ENCODE peak calls at places on chromosomes 1 and 21, in seven cellular contexts. One of them, this sample, is unnamed.

GRCh38 chr1:156383023-156383422 is 14.0 kb downstream of the RHBG start:
- DNase-seq in lower leg skin: no peak
- DNase-seq in astrocyte of the spinal cord: peak; percentile 34
- DNase-seq in fibroblast of pulmonary artery: peak; percentile 62
- DNase-seq in heart right ventricle: peak; percentile 55
- DNase-seq in WERI-Rb-1: peak; percentile 95
- DNase-seq in glutamatergic neuron: peak; percentile 87
- DNase-seq in this sample: peak; percentile 47

GRCh38 chr1:31181515-31182343 is 58.0 kb downstream of the NKAIN1 start:
- DNase-seq in lower leg skin: peak; percentile 19
- DNase-seq in fibroblast of pulmonary artery: peak; percentile 51
- DNase-seq in astrocyte of the spinal cord: no peak
- DNase-seq in glutamatergic neuron: peak; percentile 77
- DNase-seq in heart right ventricle: peak; percentile 58
- DNase-seq in WERI-Rb-1: no peak
- DNase-seq in this sample: no peak

GRCh38 chr1:162677607-162678371 is 45.5 kb downstream of the DDR2 start:
- DNase-seq in lower leg skin: no peak
- DNase-seq in glutamatergic neuron: no peak
- DNase-seq in heart right ventricle: no peak
- DNase-seq in astrocyte of the spinal cord: no peak
- DNase-seq in fibroblast of pulmonary artery: no peak
- DNase-seq in WERI-Rb-1: no peak
- DNase-seq in this sample: no peak

GRCh38 chr1:231836227-231836893 is 209.8 kb downstream of the DISC1 start:
- DNase-seq in lower leg skin: no peak
- DNase-seq in astrocyte of the spinal cord: no peak
- DNase-seq in glutamatergic neuron: no peak
- DNase-seq in fibroblast of pulmonary artery: no peak
- DNase-seq in heart right ventricle: no peak
- DNase-seq in WERI-Rb-1: no peak
- DNase-seq in this sample: no peak

GRCh38 chr1:52603680-52604501 is 1.7 kb downstream of the GPX7 start:
- DNase-seq in astrocyte of the spinal cord: no peak
- DNase-seq in fibroblast of pulmonary artery: no peak
- DNase-seq in WERI-Rb-1: no peak
- DNase-seq in lower leg skin: no peak
- DNase-seq in heart right ventricle: no peak
- DNase-seq in glutamatergic neuron: no peak
- DNase-seq in this sample: no peak

GRCh38 chr21:26423506-26423905 is 149.6 kb downstream of the CYYR1 start:
- DNase-seq in astrocyte of the spinal cord: no peak
- DNase-seq in heart right ventricle: no peak
- DNase-seq in fibroblast of pulmonary artery: no peak
- DNase-seq in glutamatergic neuron: no peak
- DNase-seq in lower leg skin: no peak
- DNase-seq in WERI-Rb-1: no peak
- DNase-seq in this sample: no peak

GRCh38 chr1:9263276-9263855 is 28.8 kb downstream of the H6PD start:
- DNase-seq in WERI-Rb-1: no peak
- DNase-seq in glutamatergic neuron: no peak
- DNase-seq in heart right ventricle: no peak
- DNase-seq in astrocyte of the spinal cord: no peak
- DNase-seq in fibroblast of pulmonary artery: no peak
- DNase-seq in lower leg skin: no peak
- DNase-seq in this sample: no peak

GRCh38 chr1:194658090-194658439 is 1471.7 kb upstream of the B3GALT2 start:
- DNase-seq in astrocyte of the spinal cord: peak; percentile 78
- DNase-seq in glutamatergic neuron: no peak
- DNase-seq in heart right ventricle: no peak
- DNase-seq in WERI-Rb-1: no peak
- DNase-seq in lower leg skin: no peak
- DNase-seq in fibroblast of pulmonary artery: peak; percentile 10
- DNase-seq in this sample: no peak

GRCh38 chr21:15850645-15851044 is 120.9 kb downstream of the USP25 start:
- DNase-seq in fibroblast of pulmonary artery: peak; percentile 73
- DNase-seq in glutamatergic neuron: no peak
- DNase-seq in astrocyte of the spinal cord: peak; percentile 65
- DNase-seq in WERI-Rb-1: no peak
- DNase-seq in heart right ventricle: no peak
- DNase-seq in lower leg skin: no peak
- DNase-seq in this sample: no peak

GRCh38 chr1:3533051-3534048 is 78.0 kb downstream of the MEGF6 start:
- DNase-seq in lower leg skin: no peak
- DNase-seq in fibroblast of pulmonary artery: no peak
- DNase-seq in glutamatergic neuron: peak; percentile 60
- DNase-seq in astrocyte of the spinal cord: no peak
- DNase-seq in heart right ventricle: no peak
- DNase-seq in WERI-Rb-1: peak; percentile 38
- DNase-seq in this sample: no peak

GRCh38 chr1:63548303-63548702 is 25.0 kb downstream of the EFCAB7 start:
- DNase-seq in fibroblast of pulmonary artery: no peak
- DNase-seq in astrocyte of the spinal cord: no peak
- DNase-seq in glutamatergic neuron: no peak
- DNase-seq in lower leg skin: no peak
- DNase-seq in heart right ventricle: no peak
- DNase-seq in WERI-Rb-1: no peak
- DNase-seq in this sample: no peak

DNA sequence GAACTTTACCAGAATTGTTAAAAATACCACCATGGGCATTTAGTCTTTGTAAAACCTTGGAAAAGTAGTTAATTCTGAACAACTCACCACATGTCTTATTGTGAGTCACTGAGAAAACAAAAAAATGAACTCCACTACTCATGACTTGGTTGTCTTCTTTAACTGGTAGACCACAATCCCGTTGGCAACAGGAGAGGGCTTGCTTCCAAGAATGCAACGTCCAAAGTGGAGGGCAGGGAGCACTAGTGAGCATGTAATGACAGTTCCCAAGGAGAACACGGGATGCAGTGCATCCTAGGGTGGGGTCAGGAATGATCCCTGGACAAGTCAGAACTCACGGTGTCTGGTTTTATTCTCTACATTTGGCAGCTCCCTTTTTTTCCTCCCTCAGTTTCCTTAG is 15.2 kb upstream of the HMCN1 start:
- DNase-seq in glutamatergic neuron: peak; percentile 22
- DNase-seq in fibroblast of pulmonary artery: peak; percentile 80
- DNase-seq in astrocyte of the spinal cord: peak; percentile 96
- DNase-seq in heart right ventricle: no peak
- DNase-seq in lower leg skin: peak; percentile 51
- DNase-seq in WERI-Rb-1: peak; percentile 12
- DNase-seq in this sample: no peak
- TF ChIP-seq CTCF in glutamatergic neuron: no peak
- TF ChIP-seq CTCF in fibroblast of pulmonary artery: peak; percentile 36
- TF ChIP-seq CTCF in astrocyte of the spinal cord: peak; percentile 52
- TF ChIP-seq CTCF in heart right ventricle: peak; percentile 10
- TF ChIP-seq CTCF in lower leg skin: no peak
- TF ChIP-seq CTCF in WERI-Rb-1: peak; percentile 43
- TF ChIP-seq CTCF in this sample: no peak

GRCh38 chr1:25724986-25725385 is 75.0 kb upstream of the SELENON start:
- DNase-seq in fibroblast of pulmonary artery: no peak
- DNase-seq in astrocyte of the spinal cord: no peak
- DNase-seq in lower leg skin: no peak
- DNase-seq in glutamatergic neuron: no peak
- DNase-seq in heart right ventricle: no peak
- DNase-seq in WERI-Rb-1: no peak
- DNase-seq in this sample: no peak

GRCh38 chr1:25723250-25723880 is 76.6 kb upstream of the SELENON start:
- DNase-seq in fibroblast of pulmonary artery: no peak
- DNase-seq in glutamatergic neuron: no peak
- DNase-seq in lower leg skin: no peak
- DNase-seq in WERI-Rb-1: no peak
- DNase-seq in astrocyte of the spinal cord: no peak
- DNase-seq in heart right ventricle: no peak
- DNase-seq in this sample: no peak

GRCh38 chr1:25727026-25727818 is 72.8 kb upstream of the SELENON start:
- DNase-seq in astrocyte of the spinal cord: no peak
- DNase-seq in glutamatergic neuron: no peak
- DNase-seq in WERI-Rb-1: no peak
- DNase-seq in fibroblast of pulmonary artery: no peak
- DNase-seq in lower leg skin: no peak
- DNase-seq in heart right ventricle: no peak
- DNase-seq in this sample: no peak

GRCh38 chr1:25724201-25724600 is 75.8 kb upstream of the SELENON start:
- DNase-seq in astrocyte of the spinal cord: no peak
- DNase-seq in lower leg skin: peak; percentile 76
- DNase-seq in heart right ventricle: no peak
- DNase-seq in WERI-Rb-1: no peak
- DNase-seq in fibroblast of pulmonary artery: no peak
- DNase-seq in glutamatergic neuron: no peak
- DNase-seq in this sample: no peak

DNA sequence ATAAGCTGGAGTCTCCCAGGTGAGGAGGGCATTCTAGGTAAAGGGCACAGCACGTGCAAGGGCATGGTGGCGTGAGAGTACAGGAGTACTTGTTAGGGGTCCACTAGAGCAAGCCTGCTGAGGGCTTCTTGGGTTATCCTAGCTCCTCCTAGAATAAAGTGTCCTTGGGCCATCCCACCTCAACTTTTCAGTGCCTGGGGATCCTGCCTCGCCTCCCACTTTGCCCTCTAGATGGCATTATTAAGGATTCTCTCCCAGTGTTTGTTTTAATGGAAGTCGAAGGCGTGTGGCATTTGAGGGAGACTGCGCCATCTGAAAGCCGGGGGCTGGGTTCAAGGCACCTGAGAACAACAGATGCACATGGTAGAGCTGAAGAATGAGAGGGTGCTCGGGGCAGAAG is 74.5 kb upstream of the SELENON start:
- DNase-seq in glutamatergic neuron: no peak
- DNase-seq in WERI-Rb-1: no peak
- DNase-seq in lower leg skin: no peak
- DNase-seq in astrocyte of the spinal cord: no peak
- DNase-seq in heart right ventricle: no peak
- DNase-seq in fibroblast of pulmonary artery: no peak
- DNase-seq in this sample: no peak
- TF ChIP-seq CTCF in glutamatergic neuron: no peak
- TF ChIP-seq CTCF in WERI-Rb-1: no peak
- TF ChIP-seq CTCF in lower leg skin: no peak
- TF ChIP-seq CTCF in astrocyte of the spinal cord: peak; percentile 7
- TF ChIP-seq CTCF in heart right ventricle: no peak
- TF ChIP-seq CTCF in fibroblast of pulmonary artery: no peak
- TF ChIP-seq CTCF in this sample: no peak

DNA sequence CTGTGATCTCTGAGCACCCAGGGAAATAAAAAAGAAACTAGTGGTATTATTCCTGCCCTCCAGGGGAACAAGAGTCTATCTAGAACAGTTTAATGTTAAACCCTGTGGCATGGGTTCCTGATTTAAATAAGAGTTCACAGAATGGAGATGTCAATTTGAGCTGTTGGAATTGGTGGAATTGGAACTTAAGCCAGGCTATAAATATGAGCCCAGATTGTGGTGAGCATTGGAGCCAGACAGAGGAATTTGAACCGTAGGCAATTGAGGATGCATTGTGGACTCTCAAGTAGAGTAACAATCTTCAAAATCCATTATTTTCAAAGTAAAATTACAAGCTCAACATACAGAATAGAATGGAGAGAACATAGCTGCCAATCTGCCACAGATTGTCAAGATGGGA is 98.2 kb downstream of the NEK7 start:
- DNase-seq in fibroblast of pulmonary artery: no peak
- DNase-seq in lower leg skin: no peak
- DNase-seq in heart right ventricle: no peak
- DNase-seq in astrocyte of the spinal cord: no peak
- DNase-seq in WERI-Rb-1: no peak
- DNase-seq in glutamatergic neuron: no peak
- DNase-seq in this sample: no peak
- TF ChIP-seq CTCF in fibroblast of pulmonary artery: no peak
- TF ChIP-seq CTCF in lower leg skin: no peak
- TF ChIP-seq CTCF in heart right ventricle: no peak
- TF ChIP-seq CTCF in astrocyte of the spinal cord: no peak
- TF ChIP-seq CTCF in WERI-Rb-1: no peak
- TF ChIP-seq CTCF in glutamatergic neuron: no peak
- TF ChIP-seq CTCF in this sample: no peak

GRCh38 chr1:46179138-46180081 is 3.1 kb upstream of the P3R3URF start:
- DNase-seq in WERI-Rb-1: peak; percentile 85
- DNase-seq in astrocyte of the spinal cord: peak; percentile 86
- DNase-seq in lower leg skin: peak; percentile 85
- DNase-seq in fibroblast of pulmonary artery: peak; percentile 89
- DNase-seq in heart right ventricle: peak; percentile 59
- DNase-seq in glutamatergic neuron: peak; percentile 80
- DNase-seq in this sample: peak; percentile 61

GRCh38 chr1:46176211-46176865 is at the start of gene P3R3URF:
- DNase-seq in heart right ventricle: no peak
- DNase-seq in fibroblast of pulmonary artery: no peak
- DNase-seq in WERI-Rb-1: no peak
- DNase-seq in astrocyte of the spinal cord: no peak
- DNase-seq in glutamatergic neuron: no peak
- DNase-seq in lower leg skin: no peak
- DNase-seq in this sample: no peak

GRCh38 chr1:46181343-46182260 is 5.3 kb upstream of the P3R3URF start:
- DNase-seq in WERI-Rb-1: no peak
- DNase-seq in heart right ventricle: no peak
- DNase-seq in glutamatergic neuron: no peak
- DNase-seq in astrocyte of the spinal cord: peak; percentile 49
- DNase-seq in lower leg skin: no peak
- DNase-seq in fibroblast of pulmonary artery: peak; percentile 31
- DNase-seq in this sample: no peak

GRCh38 chr1:46183119-46183842 is 7.0 kb upstream of the P3R3URF start:
- DNase-seq in heart right ventricle: no peak
- DNase-seq in glutamatergic neuron: no peak
- DNase-seq in fibroblast of pulmonary artery: peak; percentile 83
- DNase-seq in astrocyte of the spinal cord: peak; percentile 93
- DNase-seq in lower leg skin: peak; percentile 70
- DNase-seq in WERI-Rb-1: peak; percentile 32
- DNase-seq in this sample: no peak

GRCh38 chr1:46180082-46180616 is 3.9 kb upstream of the P3R3URF start:
- DNase-seq in fibroblast of pulmonary artery: no peak
- DNase-seq in astrocyte of the spinal cord: peak; percentile 11
- DNase-seq in WERI-Rb-1: peak; percentile 90
- DNase-seq in lower leg skin: no peak
- DNase-seq in glutamatergic neuron: peak; percentile 80
- DNase-seq in heart right ventricle: no peak
- DNase-seq in this sample: no peak
- TF ChIP-seq CTCF in fibroblast of pulmonary artery: no peak
- TF ChIP-seq CTCF in astrocyte of the spinal cord: no peak
- TF ChIP-seq CTCF in WERI-Rb-1: peak; percentile 81
- TF ChIP-seq CTCF in lower leg skin: no peak
- TF ChIP-seq CTCF in glutamatergic neuron: no peak
- TF ChIP-seq CTCF in heart right ventricle: no peak
- TF ChIP-seq CTCF in this sample: no peak

DNA sequence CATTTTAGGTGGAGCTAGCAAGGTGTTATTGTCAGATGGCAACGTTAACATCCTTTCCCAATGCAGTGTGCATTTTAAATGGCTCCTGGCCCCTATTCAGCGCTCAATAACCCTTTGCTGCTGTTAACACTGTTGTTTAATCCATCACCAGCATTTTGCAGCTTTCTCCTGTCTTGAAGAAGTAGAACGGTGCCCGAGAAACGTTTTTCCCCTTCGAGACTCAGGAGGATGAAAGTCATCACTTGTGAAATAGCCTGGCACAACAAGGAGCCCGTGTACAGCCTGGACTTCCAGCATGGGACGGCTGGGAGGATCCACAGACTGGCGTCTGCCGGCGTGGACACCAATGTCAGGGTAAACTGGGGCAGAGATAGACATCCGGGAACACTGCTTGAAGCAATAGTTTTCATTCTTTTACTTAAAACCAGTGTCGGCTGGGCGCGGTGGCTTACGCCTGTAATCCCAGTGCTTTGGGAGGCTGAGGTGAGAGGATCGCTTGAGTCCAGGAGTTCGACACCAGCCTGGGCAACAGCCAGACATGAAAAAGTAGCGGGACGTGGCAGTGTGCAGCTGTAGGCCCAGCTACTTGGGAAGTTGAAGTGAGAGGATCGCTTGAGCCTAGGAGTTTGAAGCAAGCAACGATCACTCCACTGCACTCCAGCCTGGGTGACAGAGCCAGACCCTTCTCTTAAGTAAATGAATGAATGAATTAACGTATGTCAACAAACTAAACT is 884 bp downstream of the CHAF1B start:
- DNase-seq in astrocyte of the spinal cord: no peak
- DNase-seq in lower leg skin: no peak
- DNase-seq in fibroblast of pulmonary artery: peak; percentile 14
- DNase-seq in WERI-Rb-1: no peak
- DNase-seq in glutamatergic neuron: no peak
- DNase-seq in heart right ventricle: no peak
- DNase-seq in this sample: no peak
- TF ChIP-seq CTCF in astrocyte of the spinal cord: no peak
- TF ChIP-seq CTCF in lower leg skin: no peak
- TF ChIP-seq CTCF in fibroblast of pulmonary artery: no peak
- TF ChIP-seq CTCF in WERI-Rb-1: no peak
- TF ChIP-seq CTCF in glutamatergic neuron: no peak
- TF ChIP-seq CTCF in heart right ventricle: no peak
- TF ChIP-seq CTCF in this sample: no peak

This sample was measured in mesothelial cell of epicardium.